ENCODE peak calls at places on chromosomes 5 and 9, in four cellular contexts. M is heart left ventricle, E is brain microvascular endothelial cell, A is tibial nerve. S is an unnamed sample.

GRCh38 chr5:58246521-58246944 is 213.4 kb downstream of the PLK2 start:
- DNase-seq in E (no peak), M (no peak), A (no peak), S (no peak)

GRCh38 chr5:41722359-41722950 is 147.8 kb downstream of the OXCT1 start:
- DNase-seq in M (no peak), E (no peak), A (no peak), S (peak; percentile 28)

GRCh38 chr5:165161204-165161603 is 1655.8 kb downstream of the MAT2B start:
- DNase-seq in A (no peak), M (no peak), E (no peak), S (peak; percentile 25)

GRCh38 chr5:8730194-8730593 is 815.7 kb downstream of the SEMA5A start:
- DNase-seq in A (no peak), E (peak; percentile 92), M (no peak), S (no peak)

GRCh38 chr9:100098241-100098886 is 436 bp downstream of the ERP44 start:
- DNase-seq in A (no peak), M (no peak), E (peak; percentile 44), S (peak; percentile 67)

GRCh38 chr5:40191041-40191550 is 488.6 kb upstream of the PTGER4 start:
- DNase-seq in A (no peak), E (no peak), M (no peak), S (no peak)

GRCh38 chr5:54904425-54904824 is 81.0 kb downstream of the ESM1 start:
- DNase-seq in A (no peak), M (no peak), E (peak; percentile 45), S (peak; percentile 65)

GRCh38 chr5:54484219-54484894 is 28.9 kb downstream of the HSPB3 start:
- DNase-seq in A (no peak), E (no peak), M (no peak), S (no peak)

GRCh38 chr9:101311759-101312420 is 72.9 kb downstream of the BAAT start:
- DNase-seq in A (no peak), M (no peak), E (peak; percentile 60), S (peak; percentile 87)

GRCh38 chr5:143134900-143135299 is 268.6 kb downstream of the NR3C1 start:
- DNase-seq in M (no peak), E (no peak), A (no peak), S (no peak)

GRCh38 chr9:81588148-81588874 is 101.0 kb downstream of the TLE1 start:
- DNase-seq in E (peak; percentile 69), A (no peak), M (no peak), S (no peak)

GRCh38 chr9:108050894-108051293 is 561.3 kb upstream of the KLF4 start:
- DNase-seq in M (no peak), E (no peak), A (no peak), S (no peak)

GRCh38 chr5:177426566-177427210 is at the start of gene GRK6:
- DNase-seq in E (peak; percentile 10), A (no peak), M (peak; percentile 78), S (peak; percentile 39)

GRCh38 chr5:157669701-157670097 is 1.6 kb upstream of the C5orf52 start:
- DNase-seq in A (no peak), M (no peak), E (no peak), S (no peak)

GRCh38 chr9:99873943-99874584 is 32.4 kb upstream of the STX17 start:
- DNase-seq in M (no peak), E (no peak), A (no peak), S (no peak)

GRCh38 chr5:36153727-36154126 is 1.8 kb downstream of the SKP2 start:
- DNase-seq in M (no peak), A (no peak), E (no peak), S (no peak)

GRCh38 chr9:120306088-120306487 is 273.9 kb downstream of the CDK5RAP2 start:
- DNase-seq in E (no peak), M (no peak), A (no peak), S (no peak)

GRCh38 chr5:150000990-150001659 is 586 bp downstream of the HMGXB3 start:
- DNase-seq in E (no peak), M (peak; percentile 79), A (no peak), S (peak; percentile 50)

GRCh38 chr9:93895535-93895934 is 59.6 kb downstream of the BARX1 start:
- DNase-seq in E (no peak), M (no peak), A (no peak), S (no peak)

GRCh38 chr9:116285320-116285719 is 131.7 kb downstream of the PAPPA start:
- DNase-seq in E (no peak), A (no peak), M (no peak), S (no peak)

GRCh38 chr5:141951341-141951781 is 6.6 kb downstream of the PCDH12 start:
- DNase-seq in E (no peak), M (peak; percentile 47), A (no peak), S (peak; percentile 44)

GRCh38 chr9:137157618-137158502 is 12.0 kb downstream of the LRRC26 start:
- DNase-seq in E (no peak), M (no peak), A (no peak), S (no peak)
- H3K27me3 ChIP-seq in E (peaks cover 28% of the 10 kb centered on the region), M (peaks cover 37% of the 10 kb centered on the region), A (peaks cover 85% of the 10 kb centered on the region), S (peaks cover 41% of the 10 kb centered on the region)

GRCh38 chr5:1946776-1947175 is 64.1 kb upstream of the IRX4 start:
- DNase-seq in M (peak; percentile 71), E (no peak), A (no peak), S (no peak)

GRCh38 chr5:1950096-1950707 is 67.5 kb upstream of the IRX4 start:
- DNase-seq in E (no peak), M (no peak), A (no peak), S (no peak)

GRCh38 chr5:1948111-1948510 is 65.4 kb upstream of the IRX4 start:
- DNase-seq in E (no peak), A (no peak), M (peak; percentile 11), S (no peak)

GRCh38 chr5:1949253-1949652 is 66.5 kb upstream of the IRX4 start:
- DNase-seq in A (no peak), M (no peak), E (no peak), S (no peak)

DNA sequence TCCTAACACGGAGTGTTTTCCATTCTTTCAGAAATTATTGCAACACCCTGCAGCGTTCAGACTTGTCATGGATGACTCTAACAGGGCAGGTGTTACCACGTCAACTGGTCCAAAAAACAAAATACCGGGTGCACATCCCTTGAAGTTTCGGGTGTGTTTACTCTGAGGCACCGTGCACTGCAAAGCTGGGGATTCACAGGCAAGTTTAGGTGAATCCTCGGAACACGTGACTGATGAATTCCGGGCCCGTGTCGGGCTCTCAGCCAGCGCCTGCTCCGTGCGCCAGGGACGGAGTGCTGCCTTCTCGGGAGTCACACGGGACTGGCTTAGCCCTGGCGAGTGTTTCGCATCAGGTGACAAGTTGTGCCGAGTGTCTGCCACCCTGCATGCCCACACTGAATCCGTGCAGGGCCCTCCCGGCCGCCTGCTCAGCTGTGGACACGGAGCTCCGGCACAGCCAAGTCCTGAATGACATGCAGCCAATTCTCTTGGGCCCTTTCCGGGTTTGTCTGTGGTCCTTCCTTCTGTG is 66.0 kb upstream of the IRX4 start:
- DNase-seq in M (peak; percentile 78), E (no peak), A (no peak), S (no peak)
- H3K27me3 ChIP-seq in M (no peaks in the 10 kb centered on the region), E (no peaks in the 10 kb centered on the region), A (no peaks in the 10 kb centered on the region), S (peaks cover 29% of the 10 kb centered on the region)

GRCh38 chr5:372556-372910 is 51.0 kb downstream of the AHRR start:
- DNase-seq in E (no peak), M (no peak), A (no peak), S (no peak)
- H3K27me3 ChIP-seq in E (no peaks in the 10 kb centered on the region), M (peaks cover 9% of the 10 kb centered on the region), A (peaks cover 27% of the 10 kb centered on the region), S (no peaks in the 10 kb centered on the region)

GRCh38 chr5:14202462-14202861 is 59.3 kb downstream of the TRIO start:
- DNase-seq in M (no peak), A (no peak), E (peak; percentile 73), S (peak; percentile 82)

GRCh38 chr5:14201325-14202061 is 58.4 kb downstream of the TRIO start:
- DNase-seq in A (no peak), M (no peak), E (no peak), S (no peak)

GRCh38 chr5:14197056-14197455 is 53.9 kb downstream of the TRIO start:
- DNase-seq in M (no peak), A (no peak), E (no peak), S (peak; percentile 43)

GRCh38 chr5:14200312-14200990 is 57.3 kb downstream of the TRIO start:
- DNase-seq in E (no peak), A (no peak), M (no peak), S (no peak)

GRCh38 chr5:14199902-14200301 is 56.8 kb downstream of the TRIO start:
- DNase-seq in E (no peak), A (no peak), M (peak; percentile 56), S (no peak)
- H3K27me3 ChIP-seq in E (no peaks in the 10 kb centered on the region), A (no peaks in the 10 kb centered on the region), M (no peaks in the 10 kb centered on the region), S (no peaks in the 10 kb centered on the region)

DNA sequence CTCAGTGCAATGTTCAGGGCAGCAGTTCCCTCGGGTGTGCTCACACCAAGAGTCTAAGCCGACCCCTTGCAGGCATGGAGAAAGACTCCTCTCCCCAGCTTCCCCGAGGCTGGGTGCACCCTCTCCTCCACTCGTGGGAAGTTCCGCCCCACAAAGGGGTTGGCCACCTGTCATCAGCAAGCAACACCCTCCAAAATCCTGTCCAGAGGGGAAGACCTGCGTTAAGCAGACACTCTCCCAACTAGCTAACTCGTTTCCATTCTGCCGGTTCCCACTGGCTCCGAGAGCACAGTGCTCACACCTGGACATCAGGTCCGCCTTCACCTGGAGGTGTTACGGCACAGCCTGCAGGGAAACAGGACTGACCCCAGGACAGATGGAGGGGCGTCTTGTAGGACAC is 117.9 kb upstream of the IRX4 start:
- DNase-seq in E (no peak), A (no peak), M (no peak), S (no peak)
- H3K27me3 ChIP-seq in E (no peaks in the 10 kb centered on the region), A (no peaks in the 10 kb centered on the region), M (no peaks in the 10 kb centered on the region), S (peaks cover 33% of the 10 kb centered on the region)

DNA sequence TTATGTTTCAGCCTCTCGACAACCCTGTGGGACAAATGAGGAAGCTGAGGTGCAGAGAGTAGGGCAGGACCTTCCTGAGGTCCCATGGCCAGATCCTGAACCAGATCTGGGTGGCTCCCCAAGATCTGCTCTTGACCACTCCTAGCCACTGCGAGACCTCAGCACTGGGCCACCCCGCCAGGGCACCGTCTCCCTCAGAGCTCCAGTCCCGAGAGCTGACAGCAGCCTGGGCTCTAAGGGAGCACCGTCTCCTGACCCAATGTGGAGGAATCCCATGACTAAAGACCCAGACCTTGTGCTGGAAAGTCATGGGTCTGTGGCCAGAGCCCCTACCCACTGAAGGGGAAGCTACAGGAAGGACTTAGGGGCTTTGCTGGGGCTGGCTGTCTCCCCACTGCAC is 4.5 kb upstream of the LMX1B start:
- DNase-seq in M (no peak), A (no peak), E (no peak), S (no peak)
- H3K27me3 ChIP-seq in M (peaks cover 21% of the 10 kb centered on the region), A (peaks cover 62% of the 10 kb centered on the region), E (peaks cover 56% of the 10 kb centered on the region), S (peaks cover 72% of the 10 kb centered on the region)

GRCh38 chr5:173331287-173331686 is 3.1 kb upstream of the STC2 start:
- DNase-seq in E (no peak), M (no peak), A (no peak), S (no peak)
- H3K27me3 ChIP-seq in E (no peaks in the 10 kb centered on the region), M (no peaks in the 10 kb centered on the region), A (peaks cover 54% of the 10 kb centered on the region), S (no peaks in the 10 kb centered on the region)